ENCODE peak calls at places on chromosomes 5 and 9, in nine cellular contexts. V, O, D, U, I, Y, W, N and E are unnamed samples.

GRCh38 chr9:124889006-124889405 is 27.1 kb downstream of the ARPC5L start:
- DNase-seq in W (no peak), U (no peak), V (no peak), Y (no peak), I (no peak), D (no peak), O (no peak), N (no peak), E (no peak)

GRCh38 chr5:14665949-14666741 is 1.6 kb downstream of the OTULIN start:
- DNase-seq in W (no peak), I (peak; percentile 50), D (peak; percentile 31), O (no peak), Y (peak; percentile 31), U (peak; percentile 47), V (peak; percentile 85), N (peak; percentile 46), E (peak; percentile 82)

GRCh38 chr5:103525366-103525765 is 37.2 kb downstream of the NUDT12 start:
- DNase-seq in Y (no peak), V (no peak), N (no peak), U (no peak), I (no peak), O (no peak), W (no peak), D (no peak), E (no peak)

GRCh38 chr9:18756712-18757125 is 276.3 kb downstream of the SAXO1 start:
- DNase-seq in W (no peak), V (peak; percentile 39), Y (no peak), N (no peak), I (no peak), D (no peak), O (no peak), U (no peak), E (no peak)

GRCh38 chr9:113577525-113578261 is 114.2 kb downstream of the RGS3 start:
- DNase-seq in D (peak; percentile 78), O (no peak), U (peak; percentile 58), N (no peak), V (no peak), W (peak; percentile 16), Y (no peak), I (no peak), E (no peak)

GRCh38 chr9:69186841-69187611 is 12.9 kb downstream of the TJP2 start:
- DNase-seq in I (no peak), W (no peak), U (peak; percentile 63), O (no peak), Y (no peak), N (no peak), D (peak; percentile 77), V (no peak), E (no peak)

GRCh38 chr5:78075301-78075700 is 219.2 kb downstream of the AP3B1 start:
- DNase-seq in D (no peak), I (no peak), N (no peak), V (no peak), W (no peak), O (no peak), Y (no peak), U (no peak), E (no peak)

GRCh38 chr5:33937017-33937699 is 972 bp downstream of the RXFP3 start:
- DNase-seq in Y (no peak), N (no peak), W (no peak), I (no peak), D (no peak), V (no peak), U (no peak), O (no peak), E (no peak)

GRCh38 chr9:79763861-79764260 is 192.1 kb downstream of the TLE4 start:
- DNase-seq in V (no peak), W (peak; percentile 17), D (peak; percentile 29), U (no peak), N (no peak), O (peak; percentile 70), I (no peak), Y (no peak), E (no peak)

GRCh38 chr9:113574381-113575262 is 111.1 kb downstream of the RGS3 start:
- DNase-seq in V (peak; percentile 33), I (no peak), O (peak; percentile 48), U (peak; percentile 8), W (no peak), Y (no peak), N (no peak), D (peak; percentile 43), E (no peak)

DNA sequence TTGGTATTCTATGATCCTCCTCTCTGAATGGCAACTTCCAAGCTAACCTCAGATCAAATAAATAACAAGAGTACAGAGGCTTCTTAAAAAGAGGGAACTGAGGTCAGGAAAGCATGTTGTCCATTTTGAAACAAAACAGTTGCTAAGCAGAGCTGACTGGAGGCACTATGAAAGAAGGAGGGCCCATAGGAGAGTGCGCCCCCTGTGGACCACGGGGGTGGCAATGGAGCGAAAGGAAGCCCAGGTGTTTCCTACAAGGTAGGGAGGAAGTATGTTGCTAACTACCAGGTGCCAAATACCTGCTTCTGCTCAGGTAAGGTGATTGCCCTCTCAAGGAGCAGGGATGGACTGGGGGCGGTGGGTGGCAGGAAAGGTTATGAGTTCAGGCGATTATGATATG is 101.8 kb upstream of the MAST4 start:
- DNase-seq in O (no peak), V (no peak), N (no peak), D (no peak), Y (no peak), U (no peak), I (no peak), W (no peak), E (peak; percentile 25)
- TF ChIP-seq CTCF in O (no peak), V (peak; percentile 31), N (no peak), D (no peak), Y (no peak), U (peak; percentile 24), I (no peak), W (no peak), E (peak; percentile 17)

GRCh38 chr5:61653802-61654580 is 321.9 kb downstream of the ZSWIM6 start:
- DNase-seq in O (no peak), U (no peak), V (no peak), D (no peak), N (no peak), Y (no peak), I (no peak), W (no peak), E (no peak)
- TF ChIP-seq CTCF in O (no peak), U (no peak), V (no peak), D (no peak), N (no peak), Y (no peak), I (no peak), W (no peak), E (no peak)

DNA sequence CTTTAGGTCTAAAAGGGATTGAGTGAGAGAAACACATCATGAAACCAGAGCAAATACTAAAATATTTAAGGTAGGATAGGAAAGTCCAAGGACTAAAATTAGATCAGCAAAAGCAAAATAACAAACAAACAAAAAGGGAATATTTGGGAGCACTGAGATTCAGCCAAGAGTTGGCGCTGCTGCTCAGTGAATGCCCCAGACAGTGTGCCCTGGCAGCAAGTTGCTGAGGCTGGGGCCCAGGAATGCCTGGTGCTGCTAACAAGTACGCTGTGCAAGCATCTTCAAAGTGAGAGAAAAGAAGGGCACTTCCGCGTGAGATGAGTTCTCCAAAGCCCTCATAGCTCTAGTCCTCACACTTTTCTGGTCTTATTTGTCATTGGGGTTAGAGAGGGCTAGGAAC is 603.3 kb downstream of the EFNA5 start:
- DNase-seq in I (no peak), U (no peak), D (peak; percentile 9), W (no peak), Y (no peak), N (no peak), O (no peak), V (peak; percentile 15), E (no peak)
- TF ChIP-seq CTCF in I (no peak), U (no peak), D (no peak), W (no peak), Y (no peak), N (no peak), O (no peak), V (no peak), E (no peak)

GRCh38 chr9:116048072-116048471 is 105.5 kb upstream of the PAPPA start:
- DNase-seq in Y (no peak), V (no peak), I (no peak), D (no peak), O (no peak), N (no peak), W (no peak), U (no peak), E (no peak)

GRCh38 chr9:116057371-116057770 is 96.2 kb upstream of the PAPPA start:
- DNase-seq in I (no peak), O (no peak), W (no peak), N (no peak), D (no peak), V (no peak), Y (no peak), U (no peak), E (no peak)

GRCh38 chr9:116055536-116055935 is 98.1 kb upstream of the PAPPA start:
- DNase-seq in U (no peak), W (no peak), D (peak; percentile 10), I (no peak), O (no peak), Y (no peak), V (no peak), N (no peak), E (no peak)

GRCh38 chr9:116049506-116049905 is 104.1 kb upstream of the PAPPA start:
- DNase-seq in U (no peak), O (no peak), W (no peak), V (no peak), D (no peak), N (no peak), Y (no peak), I (no peak), E (no peak)

DNA sequence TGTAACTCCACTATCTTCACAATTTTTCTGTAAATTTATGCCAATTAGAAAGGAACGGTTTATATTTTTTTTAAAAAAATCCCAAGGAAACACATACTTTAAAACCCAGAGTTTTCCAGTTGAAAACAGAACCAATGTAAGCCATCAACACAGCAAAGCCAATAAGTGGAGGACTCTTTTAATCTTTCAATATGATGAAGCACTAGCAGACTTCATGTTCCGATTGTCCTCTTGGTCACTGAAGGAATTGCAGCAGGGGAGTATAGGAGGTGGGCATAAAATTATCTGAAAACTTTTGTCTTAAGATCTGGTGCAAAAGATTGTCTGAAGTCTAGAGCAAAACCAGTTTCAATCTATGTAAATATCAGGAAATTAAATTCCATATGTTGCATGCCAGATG is 102.1 kb upstream of the PAPPA start:
- DNase-seq in Y (no peak), W (no peak), D (no peak), U (no peak), O (no peak), V (no peak), I (no peak), N (no peak), E (no peak)
- TF ChIP-seq CTCF in Y (peak; percentile 12), W (no peak), D (no peak), U (no peak), O (no peak), V (no peak), I (no peak), N (no peak), E (no peak)